ENCODE peak calls at places on chromosomes 7 and 10, in four cellular contexts. One of them, this sample, is unnamed.

GRCh38 chr7:141074162-141074989 is 512 bp downstream of the TMEM178B start:
- DNase-seq in GM12878: no peak
- DNase-seq in SK-N-SH: peak
- DNase-seq in K562: no peak
- DNase-seq in this sample: no peak

GRCh38 chr7:150568714-150569113 is 1.5 kb downstream of the GIMAP4 start:
- DNase-seq in K562: no peak
- DNase-seq in SK-N-SH: no peak
- DNase-seq in GM12878: no peak
- DNase-seq in this sample: no peak

GRCh38 chr10:77787440-77787839 is 139.1 kb downstream of the DLG5 start:
- DNase-seq in K562: no peak
- DNase-seq in GM12878: no peak
- DNase-seq in SK-N-SH: no peak
- DNase-seq in this sample: no peak

GRCh38 chr10:8168836-8169235 is 114.3 kb downstream of the GATA3 start:
- DNase-seq in SK-N-SH: no peak
- DNase-seq in K562: no peak
- DNase-seq in GM12878: no peak
- DNase-seq in this sample: no peak

GRCh38 chr10:92181575-92181974 is 109.3 kb downstream of the CPEB3 start:
- DNase-seq in GM12878: no peak
- DNase-seq in SK-N-SH: no peak
- DNase-seq in K562: peak
- DNase-seq in this sample: no peak

GRCh38 chr7:8443871-8444756 is 10.7 kb downstream of the NXPH1 start:
- DNase-seq in SK-N-SH: no peak
- DNase-seq in GM12878: no peak
- DNase-seq in K562: no peak
- DNase-seq in this sample: peak

GRCh38 chr10:101241840-101242707 is 12.8 kb upstream of the LBX1 start:
- DNase-seq in GM12878: no peak
- DNase-seq in K562: no peak
- DNase-seq in SK-N-SH: no peak
- DNase-seq in this sample: no peak

GRCh38 chr7:120550494-120551048 is 277.6 kb downstream of the KCND2 start:
- DNase-seq in GM12878: no peak
- DNase-seq in SK-N-SH: no peak
- DNase-seq in K562: no peak
- DNase-seq in this sample: no peak

GRCh38 chr7:16129431-16130126 is 291.8 kb downstream of the CRPPA start:
- DNase-seq in GM12878: no peak
- DNase-seq in SK-N-SH: no peak
- DNase-seq in K562: no peak
- DNase-seq in this sample: no peak

DNA sequence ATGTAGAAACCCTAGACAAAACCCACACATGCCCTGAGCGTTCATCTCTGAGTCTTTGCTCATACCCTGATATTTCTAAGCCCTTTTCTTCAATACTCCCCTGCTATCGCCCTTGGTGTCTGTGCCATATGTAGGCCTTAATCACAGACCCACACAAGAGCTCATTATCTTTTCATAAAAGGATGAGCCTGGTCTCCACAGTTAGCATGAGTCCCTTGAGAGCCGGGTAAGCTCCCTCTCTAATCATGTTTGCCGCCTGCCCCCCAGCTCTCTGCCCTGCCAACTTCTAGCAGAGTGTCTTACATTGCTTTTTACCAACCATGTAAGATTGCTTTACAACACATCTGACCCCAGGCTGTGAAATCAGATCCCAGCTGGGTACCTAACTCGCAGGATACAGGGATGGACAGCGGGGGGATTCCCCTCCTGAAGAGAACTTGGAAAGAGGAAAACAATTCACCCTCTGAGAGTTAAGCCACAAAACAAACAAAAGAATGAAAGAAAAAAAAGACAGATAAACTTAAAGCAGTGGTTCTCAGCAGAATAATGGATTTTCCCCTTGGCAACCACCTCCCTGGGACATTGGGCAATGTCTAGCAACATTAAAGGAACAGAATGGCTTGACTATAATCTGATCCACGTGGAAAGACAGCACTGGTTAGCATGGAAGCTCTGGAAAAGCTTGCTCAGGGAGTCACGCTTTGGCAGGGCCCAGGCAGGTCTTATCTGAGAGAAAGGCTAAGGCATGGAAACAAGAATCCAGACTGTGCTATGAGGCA is 39.4 kb upstream of the ATOH7 start:
- DNase-seq in GM12878: no peak
- DNase-seq in K562: no peak
- DNase-seq in SK-N-SH: no peak
- DNase-seq in this sample: no peak
- TF ChIP-seq NRF1 in GM12878: no peak
- TF ChIP-seq NRF1 in K562: no peak
- TF ChIP-seq NRF1 in SK-N-SH: no peak
- TF ChIP-seq NRF1 in this sample: no peak

GRCh38 chr10:13306103-13306502 is 6.2 kb upstream of the PHYH start:
- DNase-seq in GM12878: no peak
- DNase-seq in SK-N-SH: no peak
- DNase-seq in K562: no peak
- DNase-seq in this sample: no peak

GRCh38 chr10:13299437-13300287 is at the start of gene PHYH:
- DNase-seq in SK-N-SH: peak
- DNase-seq in K562: peak
- DNase-seq in GM12878: no peak
- DNase-seq in this sample: peak

GRCh38 chr10:13298748-13299436 is 972 bp downstream of the PHYH start:
- DNase-seq in SK-N-SH: no peak
- DNase-seq in GM12878: no peak
- DNase-seq in K562: no peak
- DNase-seq in this sample: no peak

DNA sequence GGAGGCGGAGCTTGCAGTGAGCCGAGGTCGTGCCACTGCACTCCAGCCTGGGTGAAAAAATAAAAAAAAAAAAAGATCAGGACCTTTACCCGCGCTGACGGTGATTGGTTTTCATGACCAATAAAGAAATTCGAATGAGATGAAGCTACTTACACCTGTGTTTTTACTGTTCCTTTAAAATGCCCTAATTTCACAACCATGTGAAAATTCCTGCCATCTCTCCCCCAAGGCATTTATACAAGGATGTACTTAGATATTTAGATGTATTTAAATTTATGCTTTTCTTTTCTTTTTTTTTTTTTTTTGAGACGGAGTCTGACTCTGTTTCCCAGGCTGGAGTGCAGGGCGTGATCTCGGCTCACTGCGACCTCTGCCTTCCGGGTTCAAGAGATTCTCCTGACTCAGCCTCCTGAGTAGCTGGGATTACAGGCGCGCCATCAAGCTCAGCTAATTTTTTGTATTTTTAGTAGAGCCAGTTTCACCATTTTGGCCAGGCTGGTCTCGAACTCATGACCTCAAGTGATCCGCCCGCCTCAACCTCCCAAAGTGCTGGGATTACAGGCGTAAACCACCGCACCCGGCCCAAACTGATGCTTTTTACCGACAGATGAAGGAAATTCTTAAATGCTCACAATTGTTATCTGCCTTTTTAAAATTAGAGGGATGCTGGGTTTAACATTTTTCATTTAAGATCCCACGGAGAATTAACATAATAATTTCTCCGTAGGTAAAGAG is 3.1 kb upstream of the PHYH start:
- DNase-seq in K562: no peak
- DNase-seq in GM12878: no peak
- DNase-seq in SK-N-SH: no peak
- DNase-seq in this sample: no peak
- TF ChIP-seq NRF1 in K562: no peak
- TF ChIP-seq NRF1 in GM12878: no peak
- TF ChIP-seq NRF1 in SK-N-SH: no peak
- TF ChIP-seq NRF1 in this sample: no peak

GRCh38 chr10:49620841-49621378 is 7.1 kb downstream of the CHAT start:
- DNase-seq in SK-N-SH: no peak
- DNase-seq in GM12878: no peak
- DNase-seq in K562: no peak
- DNase-seq in this sample: no peak

GRCh38 chr10:49620286-49620810 is 6.5 kb downstream of the CHAT start:
- DNase-seq in SK-N-SH: no peak
- DNase-seq in K562: no peak
- DNase-seq in GM12878: no peak
- DNase-seq in this sample: no peak

GRCh38 chr10:49619613-49620012 is 5.8 kb downstream of the CHAT start:
- DNase-seq in GM12878: no peak
- DNase-seq in SK-N-SH: no peak
- DNase-seq in K562: peak
- DNase-seq in this sample: no peak

GRCh38 chr10:49617281-49618020 is 3.6 kb downstream of the CHAT start:
- DNase-seq in GM12878: no peak
- DNase-seq in SK-N-SH: peak
- DNase-seq in K562: no peak
- DNase-seq in this sample: no peak

GRCh38 chr10:49618861-49619260 is 5.0 kb downstream of the CHAT start:
- DNase-seq in K562: no peak
- DNase-seq in GM12878: no peak
- DNase-seq in SK-N-SH: no peak
- DNase-seq in this sample: no peak
- TF ChIP-seq NRF1 in K562: no peak
- TF ChIP-seq NRF1 in GM12878: no peak
- TF ChIP-seq NRF1 in SK-N-SH: no peak
- TF ChIP-seq NRF1 in this sample: no peak

DNA sequence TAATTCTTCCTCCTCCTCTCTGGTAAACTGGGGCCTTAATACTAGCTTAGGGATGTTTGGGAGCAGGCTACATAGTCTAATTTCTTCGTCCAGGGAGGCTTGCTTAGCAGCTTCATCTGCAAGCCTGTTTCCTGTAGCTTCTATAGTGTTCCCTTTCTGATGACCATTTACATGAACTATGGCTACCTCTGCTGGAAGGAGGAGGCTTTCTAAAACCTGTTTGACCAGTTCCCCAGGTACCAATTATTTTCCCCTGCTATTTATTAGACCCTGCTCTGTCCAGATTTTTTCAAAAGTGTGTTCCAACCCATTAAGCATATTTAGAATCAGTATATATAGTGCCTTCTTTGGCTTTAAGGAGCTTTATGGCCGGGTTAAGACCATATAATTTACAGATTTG is 38.8 kb upstream of the DNAH11 start:
- DNase-seq in K562: no peak
- DNase-seq in GM12878: no peak
- DNase-seq in SK-N-SH: no peak
- DNase-seq in this sample: no peak
- TF ChIP-seq NRF1 in K562: no peak
- TF ChIP-seq NRF1 in GM12878: no peak
- TF ChIP-seq NRF1 in SK-N-SH: no peak
- TF ChIP-seq NRF1 in this sample: no peak

DNA sequence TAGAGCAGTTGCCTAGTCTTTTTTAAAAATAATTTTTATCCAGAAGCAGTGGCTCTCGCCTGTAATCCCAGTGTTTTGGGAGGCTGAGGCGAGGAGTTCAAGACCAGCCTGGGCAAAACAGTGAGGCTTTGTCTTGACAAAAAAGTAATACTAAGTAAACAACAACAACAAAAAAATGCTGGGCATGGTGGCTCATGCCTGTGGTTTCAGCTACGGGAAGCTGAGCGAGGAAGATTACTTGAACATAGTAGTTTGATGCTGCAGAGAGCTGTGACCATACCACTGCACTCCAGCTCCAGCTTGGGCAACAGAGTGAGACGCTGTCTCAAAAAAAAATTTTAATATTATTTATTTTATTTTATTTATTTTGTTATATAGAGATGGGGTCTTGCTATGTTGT is 31.3 kb upstream of the TPST1 start:
- DNase-seq in GM12878: no peak
- DNase-seq in K562: no peak
- DNase-seq in SK-N-SH: no peak
- DNase-seq in this sample: no peak
- TF ChIP-seq NRF1 in GM12878: no peak
- TF ChIP-seq NRF1 in K562: no peak
- TF ChIP-seq NRF1 in SK-N-SH: no peak
- TF ChIP-seq NRF1 in this sample: no peak

GRCh38 chr7:127392182-127392565 is 334 bp downstream of the ZNF800 start:
- DNase-seq in K562: peak
- DNase-seq in SK-N-SH: peak
- DNase-seq in GM12878: no peak
- DNase-seq in this sample: no peak
- TF ChIP-seq NRF1 in K562: no peak
- TF ChIP-seq NRF1 in SK-N-SH: no peak
- TF ChIP-seq NRF1 in GM12878: no peak
- TF ChIP-seq NRF1 in this sample: no peak

GRCh38 chr7:158432369-158433270 is 155.0 kb downstream of the PTPRN2 start:
- DNase-seq in K562: no peak
- DNase-seq in GM12878: no peak
- DNase-seq in SK-N-SH: peak
- DNase-seq in this sample: no peak
- TF ChIP-seq NRF1 in K562: no peak
- TF ChIP-seq NRF1 in GM12878: no peak
- TF ChIP-seq NRF1 in SK-N-SH: no peak
- TF ChIP-seq NRF1 in this sample: no peak

GRCh38 chr7:93923946-93924345 is 2.4 kb downstream of the GNG11 start:
- DNase-seq in GM12878: no peak
- DNase-seq in SK-N-SH: no peak
- DNase-seq in K562: no peak
- DNase-seq in this sample: no peak

GRCh38 chr7:93923291-93923690 is 1.8 kb downstream of the GNG11 start:
- DNase-seq in GM12878: no peak
- DNase-seq in SK-N-SH: no peak
- DNase-seq in K562: no peak
- DNase-seq in this sample: no peak

GRCh38 chr7:93921190-93921585 is 347 bp upstream of the GNG11 start:
- DNase-seq in GM12878: no peak
- DNase-seq in SK-N-SH: no peak
- DNase-seq in K562: no peak
- DNase-seq in this sample: no peak

GRCh38 chr7:93921607-93922446 is at the start of gene GNG11:
- DNase-seq in K562: no peak
- DNase-seq in GM12878: no peak
- DNase-seq in SK-N-SH: peak
- DNase-seq in this sample: peak

GRCh38 chr7:93920496-93921189 is 892 bp upstream of the GNG11 start:
- DNase-seq in SK-N-SH: no peak
- DNase-seq in GM12878: no peak
- DNase-seq in K562: no peak
- DNase-seq in this sample: no peak
- TF ChIP-seq NRF1 in SK-N-SH: no peak
- TF ChIP-seq NRF1 in GM12878: no peak
- TF ChIP-seq NRF1 in K562: no peak
- TF ChIP-seq NRF1 in this sample: no peak

DNA sequence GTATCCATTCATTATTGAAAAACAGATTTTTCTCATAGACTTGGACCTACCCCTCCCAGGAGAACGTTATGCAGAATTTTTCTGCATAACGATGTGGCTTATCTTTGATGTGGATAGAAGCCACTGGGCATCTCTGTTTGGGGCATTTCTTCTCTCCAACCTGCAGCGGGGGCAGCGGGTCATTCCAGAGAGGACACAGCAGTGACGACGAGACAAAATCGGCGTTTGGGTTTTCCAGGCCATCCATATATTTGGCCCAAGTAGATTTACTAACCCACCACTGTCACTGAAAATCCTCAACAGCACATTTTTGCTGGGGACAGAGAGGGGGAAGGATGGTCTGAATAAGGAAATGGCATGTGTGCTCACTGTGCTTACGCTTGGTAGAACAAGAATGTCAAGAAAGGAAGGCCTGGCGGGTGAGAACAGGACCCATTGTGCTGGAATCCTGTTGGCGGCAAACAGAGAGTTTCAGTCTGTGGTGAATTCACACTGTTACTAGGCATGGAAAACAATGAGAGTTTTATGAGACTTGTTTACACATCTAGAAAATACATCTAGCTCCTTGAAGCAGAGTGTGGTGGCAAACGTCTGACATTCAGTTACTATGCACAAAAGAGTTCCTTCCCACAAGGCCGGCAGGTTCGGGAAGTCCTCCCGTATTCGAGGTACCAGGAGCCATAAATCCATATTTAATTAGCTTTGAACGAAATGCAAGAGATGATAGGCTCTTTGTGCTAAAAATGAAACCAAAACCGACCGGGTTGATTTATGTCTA is 299.5 kb upstream of the PITRM1 start:
- DNase-seq in K562: no peak
- DNase-seq in GM12878: no peak
- DNase-seq in SK-N-SH: no peak
- DNase-seq in this sample: no peak
- TF ChIP-seq NRF1 in K562: no peak
- TF ChIP-seq NRF1 in GM12878: no peak
- TF ChIP-seq NRF1 in SK-N-SH: no peak
- TF ChIP-seq NRF1 in this sample: no peak